ENCODE peak calls at places on chromosomes 7 and 10, in four cellular contexts. U is activated CD8-positive, alpha-beta memory T cell treated with anti-CD3 and anti-CD28 coated beads, Interleukin-2, amount 50 U/mL, for 4 hours; X is effector memory CD8-positive, alpha-beta T cell; J is stimulated activated CD4-positive, alpha-beta T cell treated with anti-CD3 and anti-CD28 coated beads, Interleukin-2, amount 100 ng/mL, for 24 hours. Q is an unnamed sample.

GRCh38 chr7:136657332-136657942 is 211.0 kb upstream of the CHRM2 start:
- DNase-seq in U (no peak), X (no peak), J (no peak), Q (no peak)

GRCh38 chr7:92634924-92635519 is 44.8 kb upstream of the FAM133B start:
- DNase-seq in U (no peak), X (no peak), J (no peak), Q (no peak)

GRCh38 chr10:3033925-3034324 is 33.4 kb upstream of the PFKP start:
- DNase-seq in U (no peak), X (no peak), J (no peak), Q (no peak)

GRCh38 chr7:34320412-34320811 is 337.6 kb upstream of the NPSR1 start:
- DNase-seq in U (no peak), X (no peak), J (no peak), Q (no peak)

GRCh38 chr7:130632111-130632510 is 36.4 kb downstream of the COPG2 start:
- DNase-seq in U (no peak), X (no peak), J (no peak), Q (no peak)

GRCh38 chr10:6230335-6230734 is 27.6 kb downstream of the PFKFB3 start:
- DNase-seq in U (no peak), X (no peak), J (no peak), Q (no peak)

GRCh38 chr10:108490931-108491330 is 1326.4 kb upstream of the SORCS1 start:
- DNase-seq in U (no peak), X (no peak), J (no peak), Q (no peak)

GRCh38 chr10:50508315-50509051 is 115.3 kb downstream of the SGMS1 start:
- DNase-seq in U (no peak), X (peak), J (peak), Q (no peak)

GRCh38 chr7:113636727-113637421 is 281.9 kb downstream of the PPP1R3A start:
- DNase-seq in U (no peak), X (no peak), J (no peak), Q (no peak)

GRCh38 chr10:75771606-75772005 is 340.2 kb downstream of the LRMDA start:
- DNase-seq in U (no peak), X (no peak), J (no peak), Q (no peak)

GRCh38 chr10:32489935-32490334 is 44.0 kb downstream of the CCDC7 start:
- DNase-seq in U (no peak), X (no peak), J (no peak), Q (no peak)

GRCh38 chr7:23955600-23956149 is 245.7 kb downstream of the STK31 start:
- DNase-seq in U (no peak), X (no peak), J (no peak), Q (no peak)

GRCh38 chr10:24209421-24209770 is 458 bp downstream of the KIAA1217 start:
- DNase-seq in U (no peak), X (no peak), J (peak), Q (no peak)

GRCh38 chr7:148982596-148983219 is 45.6 kb downstream of the PDIA4 start:
- DNase-seq in U (no peak), X (no peak), J (no peak), Q (no peak)

GRCh38 chr7:32506266-32507054 is 11.2 kb downstream of the AVL9 start:
- DNase-seq in U (no peak), X (no peak), J (peak), Q (no peak)

GRCh38 chr10:115772606-115773005 is 500.4 kb downstream of the GFRA1 start:
- DNase-seq in U (no peak), X (no peak), J (no peak), Q (no peak)

GRCh38 chr10:128052696-128053095 is 73.5 kb downstream of the MKI67 start:
- DNase-seq in U (no peak), X (no peak), J (no peak), Q (no peak)

GRCh38 chr10:113067516-113067915 is 117.5 kb downstream of the TCF7L2 start:
- DNase-seq in U (no peak), X (no peak), J (no peak), Q (no peak)

GRCh38 chr10:178208-178607 is 43.0 kb downstream of the ZMYND11 start:
- DNase-seq in U (no peak), X (no peak), J (no peak), Q (no peak)

GRCh38 chr7:43491984-43492383 is 90.9 kb upstream of the STK17A start:
- DNase-seq in U (no peak), X (no peak), J (no peak), Q (no peak)

GRCh38 chr7:55309040-55309991 is 55.8 kb upstream of the LANCL2 start:
- DNase-seq in U (peak), X (peak), J (peak), Q (no peak)

GRCh38 chr7:50721160-50721559 is 61.5 kb downstream of the GRB10 start:
- DNase-seq in U (no peak), X (no peak), J (no peak), Q (no peak)

GRCh38 chr7:47807756-47808155 is 140.5 kb downstream of the PKD1L1 start:
- DNase-seq in U (no peak), X (no peak), J (no peak), Q (no peak)

GRCh38 chr10:103470755-103471653 is 8.0 kb downstream of the CALHM3 start:
- DNase-seq in U (peak), X (peak), J (peak), Q (peak)

GRCh38 chr7:40571796-40572195 is 437.0 kb downstream of the SUGCT start:
- DNase-seq in U (no peak), X (no peak), J (no peak), Q (no peak)

GRCh38 chr7:15783971-15784693 is 97.6 kb upstream of the MEOX2 start:
- DNase-seq in U (no peak), X (no peak), J (no peak), Q (no peak)

GRCh38 chr10:7408494-7409044 is 2.3 kb downstream of the SFMBT2 start:
- DNase-seq in U (peak), X (peak), J (peak), Q (peak)